ENCODE peak calls at places on chromosomes 12 and 14, in four cellular contexts. G is A549, Y is brain microvascular endothelial cell, Z is BE2C. D is an unnamed sample.

GRCh38 chr14:22561661-22562579 is 27.1 kb downstream of the DAD1 start:
- DNase-seq in G (no peak), Z (no peak), Y (no peak), D (no peak)

GRCh38 chr12:109757671-109758265 is 44.1 kb downstream of the FAM222A start:
- DNase-seq in Y (no peak), G (no peak), Z (peak; percentile 6), D (no peak)

GRCh38 chr12:42862055-42862454 is 272.5 kb upstream of the PRICKLE1 start:
- DNase-seq in Z (no peak), G (no peak), Y (peak; percentile 8), D (no peak)

GRCh38 chr14:69037790-69038448 is 58.8 kb upstream of the ACTN1 start:
- DNase-seq in G (no peak), Y (no peak), Z (peak; percentile 87), D (no peak)

GRCh38 chr14:63852817-63853730 is at the start of gene SYNE2:
- DNase-seq in Y (peak; percentile 40), G (peak; percentile 82), Z (peak; percentile 91), D (no peak)

GRCh38 chr14:82080319-82080718 is 546.7 kb upstream of the SEL1L start:
- DNase-seq in Y (no peak), G (no peak), Z (no peak), D (no peak)

GRCh38 chr12:54891717-54892478 is 37.6 kb downstream of the MUCL1 start:
- DNase-seq in G (no peak), Y (peak; percentile 28), Z (no peak), D (no peak)

GRCh38 chr12:20443216-20443615 is 74.9 kb downstream of the PDE3A start:
- DNase-seq in Y (no peak), Z (no peak), G (no peak), D (no peak)

GRCh38 chr12:19652391-19652790 is 213.1 kb downstream of the AEBP2 start:
- DNase-seq in Z (no peak), G (no peak), Y (no peak), D (no peak)

GRCh38 chr12:19529933-19530630 is 90.8 kb downstream of the AEBP2 start:
- DNase-seq in G (no peak), Y (peak; percentile 53), Z (peak; percentile 16), D (no peak)

GRCh38 chr12:69540606-69541386 is 44.5 kb upstream of the CCT2 start:
- DNase-seq in Z (no peak), G (no peak), Y (peak; percentile 39), D (peak; percentile 53)

GRCh38 chr12:124500232-124501079 is 67.0 kb downstream of the NCOR2 start:
- DNase-seq in Y (no peak), Z (no peak), G (no peak), D (no peak)

GRCh38 chr12:54549774-54550451 is 512 bp downstream of the PDE1B start:
- DNase-seq in Y (no peak), Z (no peak), G (no peak), D (peak; percentile 10)

GRCh38 chr14:76595266-76595665 is 166.0 kb upstream of the VASH1 start:
- DNase-seq in G (no peak), Y (no peak), Z (no peak), D (no peak)

GRCh38 chr12:102216086-102216691 is 18.6 kb upstream of the PMCH start:
- DNase-seq in G (peak; percentile 4), Y (peak; percentile 57), Z (no peak), D (peak; percentile 36)

GRCh38 chr12:20282411-20282810 is 85.9 kb upstream of the PDE3A start:
- DNase-seq in G (no peak), Y (no peak), Z (no peak), D (no peak)

GRCh38 chr12:72272731-72273498 is 745 bp downstream of the TRHDE start:
- DNase-seq in Y (no peak), Z (no peak), G (no peak), D (no peak)

GRCh38 chr14:53217283-53217994 is 64.3 kb upstream of the DDHD1 start:
- DNase-seq in Z (peak; percentile 92), G (peak; percentile 55), Y (peak; percentile 45), D (peak; percentile 22)

GRCh38 chr14:77498984-77499527 is 440 bp upstream of the ISM2 start:
- DNase-seq in Z (no peak), G (no peak), Y (no peak), D (no peak)

GRCh38 chr12:89288959-89289358 is 63.3 kb downstream of the DUSP6 start:
- DNase-seq in Z (no peak), Y (no peak), G (no peak), D (no peak)

GRCh38 chr14:77547512-77547911 is 48.9 kb upstream of the ISM2 start:
- DNase-seq in Z (no peak), Y (no peak), G (no peak), D (no peak)

GRCh38 chr14:50366115-50366514 is 30.6 kb downstream of the CDKL1 start:
- DNase-seq in Z (no peak), Y (no peak), G (no peak), D (no peak)

GRCh38 chr12:13390381-13390856 is 193.9 kb downstream of the EMP1 start:
- DNase-seq in G (peak; percentile 76), Y (peak; percentile 2), Z (peak; percentile 97), D (no peak)

GRCh38 chr14:53389207-53389606 is 236.1 kb upstream of the DDHD1 start:
- DNase-seq in G (no peak), Y (no peak), Z (no peak), D (no peak)

GRCh38 chr14:68951800-68952540 is 27.1 kb downstream of the ACTN1 start:
- DNase-seq in Y (no peak), G (no peak), Z (peak; percentile 38), D (no peak)

GRCh38 chr12:6647083-6647604 is at the start of gene ACRBP:
- DNase-seq in Y (no peak), G (no peak), Z (peak; percentile 69), D (peak; percentile 22)

GRCh38 chr12:72075891-72076557 is 137.4 kb downstream of the TPH2 start:
- DNase-seq in G (no peak), Y (no peak), Z (peak; percentile 14), D (no peak)

GRCh38 chr14:45610303-45610702 is 357.3 kb upstream of the MIS18BP1 start:
- DNase-seq in G (no peak), Z (no peak), Y (peak; percentile 10), D (peak; percentile 6)

DNA sequence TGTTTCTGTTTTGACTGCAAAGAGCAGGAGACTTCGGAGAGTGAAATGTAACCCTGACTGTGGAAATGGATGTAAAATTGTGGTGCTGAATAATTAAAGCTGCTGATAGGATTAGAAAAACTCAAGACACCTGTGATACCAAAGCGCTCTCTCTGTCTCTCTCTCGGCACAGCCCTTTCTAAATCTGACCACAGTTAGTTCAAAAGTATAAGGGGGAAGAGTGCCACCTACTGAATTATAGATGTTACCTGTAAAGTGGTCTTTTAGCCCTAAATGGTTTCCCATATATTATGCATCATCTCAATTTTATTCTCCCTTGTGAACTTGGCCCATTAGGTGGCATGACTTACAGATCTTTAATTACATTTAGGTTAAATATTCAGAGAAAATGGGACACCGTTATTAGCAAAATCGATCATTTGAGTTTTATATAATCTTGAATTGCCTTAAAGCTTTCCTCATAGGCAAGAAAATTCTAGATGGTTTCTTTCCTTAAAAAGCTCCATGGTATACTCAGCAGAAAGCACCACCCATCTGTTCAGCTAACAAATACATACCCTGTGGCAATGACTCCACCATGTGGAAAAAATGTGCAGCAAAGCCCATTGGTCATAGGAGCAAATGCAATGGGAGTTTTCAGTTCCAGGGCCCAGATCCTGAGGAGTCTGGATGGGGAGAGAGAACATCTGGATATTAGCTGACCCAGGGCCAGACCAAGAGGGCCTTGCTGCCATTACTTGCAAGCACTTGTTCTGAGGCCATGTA is 18.1 kb downstream of the RFC5 start:
- DNase-seq in G (no peak), Z (peak; percentile 36), Y (peak; percentile 53), D (peak; percentile 72)
- TF ChIP-seq CTCF in G (peak; percentile 61), Z (peak; percentile 53), Y (peak; percentile 62), D (peak; percentile 45)

GRCh38 chr12:111038941-111039340 is 118.6 kb upstream of the MYL2 start:
- DNase-seq in G (no peak), Z (no peak), Y (no peak), D (no peak)

GRCh38 chr12:111034911-111035577 is 114.7 kb upstream of the MYL2 start:
- DNase-seq in Z (peak; percentile 32), Y (no peak), G (peak; percentile 30), D (no peak)

GRCh38 chr12:111035578-111036301 is 115.4 kb upstream of the MYL2 start:
- DNase-seq in Z (no peak), G (no peak), Y (no peak), D (no peak)

GRCh38 chr12:111038075-111038474 is 117.7 kb upstream of the MYL2 start:
- DNase-seq in Z (no peak), G (no peak), Y (no peak), D (no peak)

DNA sequence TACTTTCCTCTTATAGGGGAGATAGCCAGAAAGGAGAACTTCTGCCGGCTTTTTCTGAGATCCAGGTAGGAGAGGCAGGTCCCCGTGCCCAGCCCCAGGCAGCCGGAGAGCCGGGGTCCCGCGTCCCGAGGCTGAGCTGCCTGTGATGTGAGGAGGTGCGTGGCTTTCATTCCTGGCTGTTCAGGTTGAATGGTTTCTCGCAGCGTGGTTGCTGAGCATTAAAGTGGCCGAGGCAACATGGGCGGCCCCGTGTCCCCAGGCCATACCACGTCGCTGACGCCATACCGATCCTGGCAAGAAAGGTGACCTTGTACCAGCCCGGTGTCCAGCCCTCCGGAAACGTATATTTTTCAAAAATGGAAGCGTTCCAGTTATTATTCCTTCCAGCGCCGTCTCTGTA is 116.7 kb upstream of the MYL2 start:
- DNase-seq in Y (no peak), G (no peak), Z (no peak), D (no peak)
- H3K4me3 ChIP-seq in Y (no peak overlapping the region), G (peak overlapping the region; percentile 11), Z (peak overlapping the region; percentile 38), D (no peak overlapping the region)

GRCh38 chr14:99633913-99634312 is 11.0 kb upstream of the HHIPL1 start:
- DNase-seq in Y (no peak), Z (peak; percentile 51), G (no peak), D (no peak)

GRCh38 chr14:99630202-99630601 is 14.7 kb upstream of the HHIPL1 start:
- DNase-seq in Z (no peak), G (no peak), Y (no peak), D (no peak)

GRCh38 chr14:99634443-99634842 is 10.5 kb upstream of the HHIPL1 start:
- DNase-seq in Y (no peak), Z (no peak), G (no peak), D (no peak)

GRCh38 chr14:99633141-99633540 is 11.8 kb upstream of the HHIPL1 start:
- DNase-seq in Z (peak; percentile 38), Y (no peak), G (no peak), D (no peak)

DNA sequence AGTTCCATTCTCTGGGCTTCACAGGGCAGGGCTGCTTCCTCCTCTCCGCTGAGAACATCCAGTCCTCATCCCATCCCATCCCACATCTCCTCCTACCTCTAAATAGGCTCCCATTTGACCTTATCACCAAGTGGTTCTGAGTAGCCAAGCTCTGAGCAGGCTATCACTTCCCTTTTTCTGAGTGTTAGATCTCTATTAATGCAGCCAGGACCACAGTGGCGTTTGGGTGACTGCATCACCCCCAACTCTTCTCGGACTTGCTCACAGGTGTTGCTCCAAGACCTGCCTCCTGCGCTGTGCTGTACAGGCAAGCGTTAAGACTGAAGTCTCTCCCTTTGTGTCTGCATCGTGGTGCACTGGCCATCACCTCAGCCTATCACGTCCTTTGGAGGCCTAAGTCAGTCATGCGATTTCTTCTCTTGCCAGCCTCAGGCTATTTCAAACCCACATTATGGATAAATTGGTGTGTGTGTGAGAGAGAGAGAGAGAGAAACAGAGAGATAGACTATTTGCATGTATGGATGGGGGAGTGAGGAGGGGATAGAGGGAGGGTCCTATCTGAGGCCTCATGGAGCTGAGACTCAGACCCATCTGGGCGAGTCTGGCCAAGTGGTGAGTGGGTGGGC is 12.4 kb upstream of the HHIPL1 start:
- DNase-seq in Y (no peak), Z (no peak), G (no peak), D (no peak)
- TF ChIP-seq CTCF in Y (no peak), Z (no peak), G (no peak), D (no peak)

GRCh38 chr14:104940526-104941150 is 16.0 kb downstream of the PLD4 start:
- DNase-seq in G (no peak), Y (no peak), Z (no peak), D (no peak)
- H3K4me3 ChIP-seq in G (no peak overlapping the region), Y (no peak overlapping the region), Z (no peak overlapping the region), D (no peak overlapping the region)

GRCh38 chr14:91439345-91439744 is 21.7 kb upstream of the CCDC88C start:
- DNase-seq in G (no peak), Z (no peak), Y (no peak), D (no peak)
- TF ChIP-seq CTCF in G (no peak), Z (peak; percentile 22), Y (peak; percentile 15), D (no peak)